ENCODE peak calls at places on chromosomes 1 and 21, in seven cellular contexts. N is neural progenitor cell, Q is stomach, P is Panc1, D is adrenal gland, Y is esophagus squamous epithelium, S is body of pancreas. O is an unnamed sample.

GRCh38 chr1:208081972-208082371 is 162.2 kb downstream of the PLXNA2 start:
- DNase-seq in N (peak; percentile 75), Q (no peak), P (no peak), D (no peak), Y (no peak), S (no peak), O (no peak)

GRCh38 chr1:26378088-26378878 is 5.7 kb upstream of the ZNF683 start:
- DNase-seq in N (no peak), Q (no peak), P (peak; percentile 79), D (peak; percentile 18), Y (no peak), S (no peak), O (peak; percentile 84)

GRCh38 chr21:32173106-32173755 is 105.6 kb downstream of the MIS18A start:
- DNase-seq in N (no peak), Q (no peak), P (no peak), D (no peak), Y (no peak), S (no peak), O (no peak)

GRCh38 chr1:16135501-16135900 is 20.4 kb downstream of the EPHA2 start:
- DNase-seq in N (no peak), Q (no peak), P (no peak), D (no peak), Y (no peak), S (no peak), O (no peak)

GRCh38 chr1:66211521-66211920 is 322.4 kb upstream of the SGIP1 start:
- DNase-seq in N (no peak), Q (no peak), P (no peak), D (no peak), Y (no peak), S (no peak), O (no peak)

GRCh38 chr1:236176337-236177336 is 34.3 kb downstream of the GPR137B start:
- DNase-seq in N (no peak), Q (no peak), P (no peak), D (no peak), Y (no peak), S (no peak), O (no peak)

GRCh38 chr1:172167801-172168596 is 252.5 kb upstream of the C1orf105 start:
- DNase-seq in N (no peak), Q (no peak), P (no peak), D (no peak), Y (no peak), S (peak; percentile 6), O (no peak)

GRCh38 chr1:61293986-61294504 is 211.7 kb downstream of the NFIA start:
- DNase-seq in N (no peak), Q (no peak), P (no peak), D (no peak), Y (no peak), S (no peak), O (no peak)

GRCh38 chr1:119676571-119677206 is 28.6 kb upstream of the ZNF697 start:
- DNase-seq in N (no peak), Q (no peak), P (no peak), D (no peak), Y (no peak), S (peak; percentile 25), O (no peak)

GRCh38 chr1:109148838-109149555 is 35.1 kb downstream of the ELAPOR1 start:
- DNase-seq in N (peak; percentile 42), Q (no peak), P (no peak), D (no peak), Y (no peak), S (no peak), O (no peak)

GRCh38 chr1:117572546-117572945 is 33.3 kb upstream of the TENT5C start:
- DNase-seq in N (no peak), Q (peak; percentile 39), P (no peak), D (no peak), Y (no peak), S (peak; percentile 39), O (peak; percentile 3)

GRCh38 chr1:156122519-156123355 is 8.2 kb downstream of the LMNA start:
- DNase-seq in N (peak; percentile 29), Q (peak; percentile 84), P (peak; percentile 87), D (peak; percentile 94), Y (no peak), S (peak; percentile 87), O (no peak)

GRCh38 chr1:199698222-199698621 is 329.3 kb upstream of the NR5A2 start:
- DNase-seq in N (no peak), Q (no peak), P (no peak), D (no peak), Y (no peak), S (no peak), O (no peak)

GRCh38 chr1:3780901-3781300 is 8.4 kb downstream of the SMIM1 start:
- DNase-seq in N (no peak), Q (no peak), P (no peak), D (peak; percentile 8), Y (no peak), S (no peak), O (no peak)

GRCh38 chr1:178931843-178932551 is 61.1 kb upstream of the ANGPTL1 start:
- DNase-seq in N (no peak), Q (no peak), P (no peak), D (peak; percentile 62), Y (no peak), S (peak; percentile 33), O (no peak)

GRCh38 chr1:238329671-238330070 is 438.9 kb upstream of the ZP4 start:
- DNase-seq in N (no peak), Q (no peak), P (no peak), D (no peak), Y (no peak), S (no peak), O (no peak)

GRCh38 chr1:39866767-39867166 is 16.5 kb downstream of the TRIT1 start:
- DNase-seq in N (no peak), Q (no peak), P (no peak), D (no peak), Y (no peak), S (no peak), O (no peak)

DNA sequence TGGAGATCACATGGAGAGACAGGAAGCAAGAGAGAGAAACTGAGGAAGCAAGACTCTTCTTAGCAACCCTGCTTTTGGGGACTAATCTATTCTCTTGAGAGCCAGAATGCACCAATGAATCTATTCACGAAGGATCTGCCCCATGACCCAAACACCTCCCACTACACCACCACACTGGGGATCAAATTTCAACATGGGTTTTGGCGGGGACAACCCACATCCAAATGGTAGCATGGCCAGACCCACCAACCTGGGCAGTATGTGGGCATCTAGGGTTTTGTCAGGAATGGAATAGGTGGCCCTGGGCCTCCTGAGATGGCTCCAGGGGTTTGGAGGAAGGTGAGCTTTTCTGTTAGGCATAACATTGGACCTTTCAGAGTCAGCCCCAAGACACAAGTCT is 33.7 kb downstream of the NENF start:
- DNase-seq in N (no peak), Q (no peak), P (no peak), D (no peak), Y (no peak), S (no peak), O (no peak)
- H3K4me1 ChIP-seq in N (peaks cover 12% of the 10 kb centered on the region), Q (peaks cover 13% of the 10 kb centered on the region), P (peaks cover 17% of the 10 kb centered on the region), D (no peaks in the 10 kb centered on the region), Y (no peaks in the 10 kb centered on the region), S (peaks cover 3% of the 10 kb centered on the region), O (no peaks in the 10 kb centered on the region)

GRCh38 chr1:23521588-23521987 is 9.4 kb downstream of the E2F2 start:
- DNase-seq in N (no peak), Q (no peak), P (no peak), D (no peak), Y (no peak), S (no peak), O (no peak)
- H3K4me1 ChIP-seq in N (peaks cover 18% of the 10 kb centered on the region), Q (peaks cover 25% of the 10 kb centered on the region), P (peaks cover 5% of the 10 kb centered on the region), D (no peaks in the 10 kb centered on the region), Y (peaks cover 22% of the 10 kb centered on the region), S (no peaks in the 10 kb centered on the region), O (peaks cover 40% of the 10 kb centered on the region)

DNA sequence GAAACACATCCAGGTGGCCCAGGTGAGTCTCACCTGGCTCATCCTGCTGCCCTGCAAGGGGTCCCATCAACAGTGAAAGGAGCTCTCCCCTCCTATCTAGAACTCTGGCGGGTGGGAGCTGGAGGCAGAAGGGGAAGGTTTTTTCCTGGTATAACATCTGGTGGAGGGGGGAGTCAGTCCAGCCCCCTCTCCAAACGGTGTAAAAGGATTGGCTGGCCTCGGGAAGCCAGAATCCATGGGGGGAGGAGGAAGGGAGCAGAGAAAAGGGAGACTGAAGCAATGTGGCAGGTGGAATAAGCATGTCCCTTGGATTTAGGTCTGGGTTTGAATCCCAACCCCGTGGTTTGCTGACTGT is 1.2 kb upstream of the CAMK2N1 start:
- DNase-seq in N (peak; percentile 27), Q (no peak), P (no peak), D (no peak), Y (no peak), S (no peak), O (no peak)
- H3K4me1 ChIP-seq in N (peaks cover 8% of the 10 kb centered on the region), Q (peaks cover 45% of the 10 kb centered on the region), P (peaks cover 8% of the 10 kb centered on the region), D (peaks cover 14% of the 10 kb centered on the region), Y (peaks cover 25% of the 10 kb centered on the region), S (peaks cover 36% of the 10 kb centered on the region), O (peaks cover 29% of the 10 kb centered on the region)

DNA sequence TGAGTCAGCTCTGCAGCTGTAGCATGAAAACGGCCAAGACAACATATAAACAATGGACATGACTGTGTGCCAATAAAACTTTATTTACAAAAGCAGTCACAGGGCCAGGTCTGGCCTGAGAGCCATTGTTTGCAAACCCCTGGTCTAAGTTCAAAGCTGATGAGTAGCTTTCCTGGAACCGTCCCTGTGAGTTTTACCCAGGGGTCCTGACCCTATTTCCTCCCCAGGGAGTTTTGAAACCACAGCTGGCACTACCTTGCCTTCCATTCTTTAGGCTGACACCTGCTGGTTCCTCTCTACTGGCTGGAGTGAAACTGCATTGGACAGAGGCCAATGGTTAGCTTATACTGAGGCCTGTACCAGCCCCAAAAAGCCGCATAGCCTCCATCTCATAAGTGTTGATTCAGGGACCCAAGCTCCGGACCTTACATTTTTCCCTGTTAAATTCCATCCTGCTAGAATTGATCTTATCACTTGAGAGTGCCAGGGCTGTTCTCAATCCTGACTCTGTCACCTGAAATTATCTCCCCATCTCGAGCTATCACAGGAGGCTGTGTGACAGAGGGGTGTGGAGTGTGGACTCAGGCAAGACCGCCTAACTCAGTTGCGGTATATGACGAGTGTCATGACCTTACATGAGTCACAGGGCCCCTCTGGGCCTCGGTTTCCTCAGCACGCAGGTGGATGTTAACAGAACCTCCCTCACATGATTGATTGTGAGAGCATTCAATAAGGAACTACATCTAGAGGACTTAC is 343.6 kb downstream of the NPHP4 start:
- DNase-seq in N (no peak), Q (peak; percentile 5), P (no peak), D (no peak), Y (no peak), S (no peak), O (no peak)
- H3K4me1 ChIP-seq in N (no peaks in the 10 kb centered on the region), Q (no peaks in the 10 kb centered on the region), P (no peaks in the 10 kb centered on the region), D (no peaks in the 10 kb centered on the region), Y (peaks cover 7% of the 10 kb centered on the region), S (peaks cover 6% of the 10 kb centered on the region), O (no peaks in the 10 kb centered on the region)

DNA sequence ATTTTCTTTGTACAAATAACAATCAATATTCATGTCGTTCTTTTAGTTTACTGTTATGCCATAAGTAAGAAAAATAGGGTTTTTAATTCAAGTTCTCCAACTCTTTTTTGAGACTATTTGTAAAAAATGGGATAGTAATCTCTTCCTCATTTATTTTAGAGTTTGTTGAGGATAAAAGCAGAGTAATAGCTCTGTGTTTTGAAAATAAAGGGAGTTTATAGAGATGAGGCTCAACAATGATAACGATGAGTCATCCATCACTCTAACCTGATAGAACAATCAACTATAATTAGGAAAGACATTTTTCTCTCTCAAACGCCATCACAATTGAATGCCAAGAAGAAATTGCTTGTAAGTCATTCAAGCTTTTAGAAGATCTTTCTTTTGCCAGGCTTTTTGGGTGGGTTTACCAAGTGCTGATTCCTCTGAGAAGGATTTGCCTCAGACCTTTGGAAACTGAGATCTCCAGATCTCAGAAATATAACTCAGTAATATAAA is 553 bp downstream of the CD84 start:
- DNase-seq in N (no peak), Q (no peak), P (no peak), D (no peak), Y (no peak), S (no peak), O (no peak)
- H3K4me1 ChIP-seq in N (no peaks in the 10 kb centered on the region), Q (no peaks in the 10 kb centered on the region), P (no peaks in the 10 kb centered on the region), D (no peaks in the 10 kb centered on the region), Y (no peaks in the 10 kb centered on the region), S (no peaks in the 10 kb centered on the region), O (peaks cover 45% of the 10 kb centered on the region)